ENCODE peak calls at places on chromosomes 5 and 9, in seven cellular contexts. One of them, this sample, is unnamed.

GRCh38 chr5:95850391-95850894 is 27.9 kb upstream of the GLRX start:
- DNase-seq in PC-3: no peak
- DNase-seq in psoas muscle: no peak
- DNase-seq in endodermal cell: no peak
- DNase-seq in Peyer's patch: no peak
- DNase-seq in OCI-LY7: no peak
- DNase-seq in Caco-2: no peak
- DNase-seq in this sample: no peak

GRCh38 chr5:96934291-96934694 is 1.6 kb upstream of the LNPEP start:
- DNase-seq in PC-3: no peak
- DNase-seq in psoas muscle: no peak
- DNase-seq in endodermal cell: no peak
- DNase-seq in Peyer's patch: no peak
- DNase-seq in OCI-LY7: peak; percentile 54
- DNase-seq in Caco-2: no peak
- DNase-seq in this sample: no peak

GRCh38 chr9:126057036-126057435 is 269.6 kb upstream of the MVB12B start:
- DNase-seq in PC-3: no peak
- DNase-seq in psoas muscle: no peak
- DNase-seq in endodermal cell: no peak
- DNase-seq in Peyer's patch: no peak
- DNase-seq in OCI-LY7: no peak
- DNase-seq in Caco-2: no peak
- DNase-seq in this sample: no peak

GRCh38 chr5:43753069-43753468 is 150.1 kb downstream of the NNT start:
- DNase-seq in PC-3: no peak
- DNase-seq in psoas muscle: no peak
- DNase-seq in endodermal cell: no peak
- DNase-seq in Peyer's patch: no peak
- DNase-seq in OCI-LY7: no peak
- DNase-seq in Caco-2: no peak
- DNase-seq in this sample: no peak

GRCh38 chr5:141814064-141814982 is 63.9 kb downstream of the PCDH1 start:
- DNase-seq in PC-3: peak; percentile 64
- DNase-seq in psoas muscle: peak; percentile 34
- DNase-seq in endodermal cell: peak; percentile 98
- DNase-seq in Peyer's patch: peak; percentile 68
- DNase-seq in OCI-LY7: peak; percentile 43
- DNase-seq in Caco-2: peak; percentile 76
- DNase-seq in this sample: peak; percentile 77

GRCh38 chr9:82558855-82559615 is 503.9 kb downstream of the RASEF start:
- DNase-seq in PC-3: no peak
- DNase-seq in psoas muscle: no peak
- DNase-seq in endodermal cell: no peak
- DNase-seq in Peyer's patch: no peak
- DNase-seq in OCI-LY7: no peak
- DNase-seq in Caco-2: no peak
- DNase-seq in this sample: no peak

GRCh38 chr9:73866451-73866850 is 630.7 kb upstream of the RORB start:
- DNase-seq in PC-3: no peak
- DNase-seq in psoas muscle: no peak
- DNase-seq in endodermal cell: no peak
- DNase-seq in Peyer's patch: no peak
- DNase-seq in OCI-LY7: no peak
- DNase-seq in Caco-2: no peak
- DNase-seq in this sample: no peak

GRCh38 chr9:2125909-2126308 is 110.8 kb downstream of the SMARCA2 start:
- DNase-seq in PC-3: no peak
- DNase-seq in psoas muscle: no peak
- DNase-seq in endodermal cell: no peak
- DNase-seq in Peyer's patch: no peak
- DNase-seq in OCI-LY7: peak; percentile 4
- DNase-seq in Caco-2: no peak
- DNase-seq in this sample: no peak

GRCh38 chr5:78286288-78286687 is 8.2 kb downstream of the AP3B1 start:
- DNase-seq in PC-3: no peak
- DNase-seq in psoas muscle: no peak
- DNase-seq in endodermal cell: no peak
- DNase-seq in Peyer's patch: no peak
- DNase-seq in OCI-LY7: no peak
- DNase-seq in Caco-2: no peak
- DNase-seq in this sample: no peak

GRCh38 chr9:92481029-92481633 is 1.2 kb downstream of the ASPN start:
- DNase-seq in PC-3: peak; percentile 48
- DNase-seq in psoas muscle: no peak
- DNase-seq in endodermal cell: no peak
- DNase-seq in Peyer's patch: no peak
- DNase-seq in OCI-LY7: no peak
- DNase-seq in Caco-2: no peak
- DNase-seq in this sample: no peak

GRCh38 chr5:139562847-139563246 is 1.7 kb downstream of the UBE2D2 start:
- DNase-seq in PC-3: peak; percentile 21
- DNase-seq in psoas muscle: no peak
- DNase-seq in endodermal cell: no peak
- DNase-seq in Peyer's patch: no peak
- DNase-seq in OCI-LY7: no peak
- DNase-seq in Caco-2: no peak
- DNase-seq in this sample: no peak

GRCh38 chr5:65672787-65673186 is 48.0 kb downstream of the SHLD3 start:
- DNase-seq in PC-3: peak; percentile 4
- DNase-seq in psoas muscle: no peak
- DNase-seq in endodermal cell: no peak
- DNase-seq in Peyer's patch: no peak
- DNase-seq in OCI-LY7: no peak
- DNase-seq in Caco-2: no peak
- DNase-seq in this sample: no peak

GRCh38 chr9:110977259-110977709 is 61.0 kb downstream of the LPAR1 start:
- DNase-seq in PC-3: peak; percentile 87
- DNase-seq in psoas muscle: no peak
- DNase-seq in endodermal cell: peak; percentile 44
- DNase-seq in Peyer's patch: peak; percentile 58
- DNase-seq in OCI-LY7: no peak
- DNase-seq in Caco-2: no peak
- DNase-seq in this sample: no peak

GRCh38 chr5:157072508-157072907 is 13.6 kb upstream of the HAVCR1 start:
- DNase-seq in PC-3: peak; percentile 64
- DNase-seq in psoas muscle: no peak
- DNase-seq in endodermal cell: no peak
- DNase-seq in Peyer's patch: no peak
- DNase-seq in OCI-LY7: no peak
- DNase-seq in Caco-2: no peak
- DNase-seq in this sample: no peak

GRCh38 chr9:130680836-130681768 is 12.5 kb upstream of the EXOSC2 start:
- DNase-seq in PC-3: peak; percentile 87
- DNase-seq in psoas muscle: peak; percentile 87
- DNase-seq in endodermal cell: peak; percentile 90
- DNase-seq in Peyer's patch: peak; percentile 93
- DNase-seq in OCI-LY7: peak; percentile 25
- DNase-seq in Caco-2: peak; percentile 89
- DNase-seq in this sample: peak; percentile 89

GRCh38 chr9:27701664-27702063 is 128.4 kb upstream of the C9orf72 start:
- DNase-seq in PC-3: peak; percentile 51
- DNase-seq in psoas muscle: peak; percentile 13
- DNase-seq in endodermal cell: no peak
- DNase-seq in Peyer's patch: no peak
- DNase-seq in OCI-LY7: no peak
- DNase-seq in Caco-2: no peak
- DNase-seq in this sample: no peak

GRCh38 chr5:76332620-76333170 is 70.4 kb upstream of the IQGAP2 start:
- DNase-seq in PC-3: no peak
- DNase-seq in psoas muscle: no peak
- DNase-seq in endodermal cell: no peak
- DNase-seq in Peyer's patch: no peak
- DNase-seq in OCI-LY7: no peak
- DNase-seq in Caco-2: peak; percentile 81
- DNase-seq in this sample: no peak

GRCh38 chr9:21961569-21961968 is 32.6 kb downstream of the CDKN2A start:
- DNase-seq in PC-3: no peak
- DNase-seq in psoas muscle: no peak
- DNase-seq in endodermal cell: no peak
- DNase-seq in Peyer's patch: no peak
- DNase-seq in OCI-LY7: no peak
- DNase-seq in Caco-2: no peak
- DNase-seq in this sample: no peak

GRCh38 chr9:127720031-127720864 is 4.4 kb downstream of the TTC16 start:
- DNase-seq in PC-3: no peak
- DNase-seq in psoas muscle: no peak
- DNase-seq in endodermal cell: no peak
- DNase-seq in Peyer's patch: no peak
- DNase-seq in OCI-LY7: no peak
- DNase-seq in Caco-2: no peak
- DNase-seq in this sample: no peak

GRCh38 chr9:99445377-99445891 is 223.4 kb downstream of the SEC61B start:
- DNase-seq in PC-3: peak; percentile 76
- DNase-seq in psoas muscle: peak; percentile 78
- DNase-seq in endodermal cell: no peak
- DNase-seq in Peyer's patch: no peak
- DNase-seq in OCI-LY7: no peak
- DNase-seq in Caco-2: no peak
- DNase-seq in this sample: no peak

GRCh38 chr9:108219664-108220063 is 636.1 kb downstream of the ACTL7B start:
- DNase-seq in PC-3: no peak
- DNase-seq in psoas muscle: no peak
- DNase-seq in endodermal cell: no peak
- DNase-seq in Peyer's patch: no peak
- DNase-seq in OCI-LY7: no peak
- DNase-seq in Caco-2: no peak
- DNase-seq in this sample: no peak

GRCh38 chr5:60395712-60396329 is 304.1 kb downstream of the DEPDC1B start:
- DNase-seq in PC-3: no peak
- DNase-seq in psoas muscle: no peak
- DNase-seq in endodermal cell: peak; percentile 70
- DNase-seq in Peyer's patch: no peak
- DNase-seq in OCI-LY7: no peak
- DNase-seq in Caco-2: no peak
- DNase-seq in this sample: no peak
- TF ChIP-seq CTCF in PC-3: peak; percentile 23
- TF ChIP-seq CTCF in psoas muscle: no peak
- TF ChIP-seq CTCF in endodermal cell: peak; percentile 67
- TF ChIP-seq CTCF in Peyer's patch: no peak
- TF ChIP-seq CTCF in OCI-LY7: peak; percentile 32
- TF ChIP-seq CTCF in Caco-2: peak; percentile 33
- TF ChIP-seq CTCF in this sample: no peak

GRCh38 chr9:76580188-76580587 is 121.2 kb downstream of the GCNT1 start:
- DNase-seq in PC-3: no peak
- DNase-seq in psoas muscle: no peak
- DNase-seq in endodermal cell: no peak
- DNase-seq in Peyer's patch: no peak
- DNase-seq in OCI-LY7: peak; percentile 66
- DNase-seq in Caco-2: no peak
- DNase-seq in this sample: no peak
- H3K36me3 ChIP-seq in PC-3: no peaks in the 10 kb centered on the region
- H3K36me3 ChIP-seq in psoas muscle: no peaks in the 10 kb centered on the region
- H3K36me3 ChIP-seq in endodermal cell: no peaks in the 10 kb centered on the region
- H3K36me3 ChIP-seq in Peyer's patch: no peaks in the 10 kb centered on the region
- H3K36me3 ChIP-seq in OCI-LY7: no peaks in the 10 kb centered on the region
- H3K36me3 ChIP-seq in Caco-2: no peaks in the 10 kb centered on the region
- H3K36me3 ChIP-seq in this sample: no peaks in the 10 kb centered on the region

DNA sequence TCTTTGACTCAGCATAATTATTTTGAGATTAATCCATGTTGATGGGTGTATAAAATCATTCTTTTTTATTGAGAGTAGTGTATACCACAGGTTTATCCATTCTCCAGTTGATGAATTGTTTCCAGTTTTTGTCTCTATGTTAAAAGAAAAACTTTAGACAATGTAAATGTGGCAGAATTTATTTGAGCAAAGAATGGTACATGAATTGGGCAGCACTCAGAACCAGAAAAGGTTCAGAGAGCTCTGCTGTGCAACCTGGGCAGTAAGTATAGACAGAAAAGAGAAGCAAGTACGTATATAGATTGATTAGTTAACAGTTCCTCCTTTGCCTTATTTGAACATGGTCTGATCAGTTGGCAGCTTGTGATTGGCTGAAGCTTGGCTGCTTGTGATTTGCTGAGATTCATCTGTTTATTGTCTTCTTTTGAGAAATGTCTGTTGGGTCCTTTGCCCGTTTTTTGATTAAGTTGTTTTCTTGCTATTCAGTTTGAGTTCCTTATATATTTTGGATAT is 41.3 kb downstream of the CDC42SE2 start:
- DNase-seq in PC-3: no peak
- DNase-seq in psoas muscle: no peak
- DNase-seq in endodermal cell: no peak
- DNase-seq in Peyer's patch: no peak
- DNase-seq in OCI-LY7: no peak
- DNase-seq in Caco-2: no peak
- DNase-seq in this sample: no peak
- H3K4me1 ChIP-seq in PC-3: peaks cover 12% of the 10 kb centered on the region
- H3K4me1 ChIP-seq in psoas muscle: peaks cover 9% of the 10 kb centered on the region
- H3K4me1 ChIP-seq in endodermal cell: no peaks in the 10 kb centered on the region
- H3K4me1 ChIP-seq in Peyer's patch: no peaks in the 10 kb centered on the region
- H3K4me1 ChIP-seq in OCI-LY7: no peaks in the 10 kb centered on the region
- H3K4me1 ChIP-seq in Caco-2: peaks cover 5% of the 10 kb centered on the region
- H3K4me1 ChIP-seq in this sample: peaks cover 9% of the 10 kb centered on the region

GRCh38 chr5:176934309-176934930 is 35.3 kb upstream of the HK3 start:
- DNase-seq in PC-3: no peak
- DNase-seq in psoas muscle: no peak
- DNase-seq in endodermal cell: no peak
- DNase-seq in Peyer's patch: no peak
- DNase-seq in OCI-LY7: no peak
- DNase-seq in Caco-2: no peak
- DNase-seq in this sample: no peak

GRCh38 chr5:176929654-176930053 is 30.5 kb upstream of the HK3 start:
- DNase-seq in PC-3: no peak
- DNase-seq in psoas muscle: no peak
- DNase-seq in endodermal cell: no peak
- DNase-seq in Peyer's patch: no peak
- DNase-seq in OCI-LY7: no peak
- DNase-seq in Caco-2: no peak
- DNase-seq in this sample: no peak

GRCh38 chr5:176938472-176938871 is 39.3 kb upstream of the HK3 start:
- DNase-seq in PC-3: no peak
- DNase-seq in psoas muscle: no peak
- DNase-seq in endodermal cell: peak; percentile 57
- DNase-seq in Peyer's patch: no peak
- DNase-seq in OCI-LY7: no peak
- DNase-seq in Caco-2: no peak
- DNase-seq in this sample: no peak

GRCh38 chr5:176935017-176935416 is 35.9 kb upstream of the HK3 start:
- DNase-seq in PC-3: no peak
- DNase-seq in psoas muscle: no peak
- DNase-seq in endodermal cell: no peak
- DNase-seq in Peyer's patch: no peak
- DNase-seq in OCI-LY7: no peak
- DNase-seq in Caco-2: no peak
- DNase-seq in this sample: no peak
- TF ChIP-seq CTCF in PC-3: no peak
- TF ChIP-seq CTCF in psoas muscle: no peak
- TF ChIP-seq CTCF in endodermal cell: no peak
- TF ChIP-seq CTCF in Peyer's patch: no peak
- TF ChIP-seq CTCF in OCI-LY7: no peak
- TF ChIP-seq CTCF in Caco-2: no peak
- TF ChIP-seq CTCF in this sample: no peak